ENCODE peak calls at places on chromosomes 4 and X, in ten cellular contexts. L is tibial artery, J is heart left ventricle, X is HFF-Myc, W is DND-41, E is OCI-LY7, N is NT2/D1, Q is fibroblast of mammary gland, K is left ventricle myocardium inferior, I is choroid plexus epithelial cell. U is an unnamed sample.

GRCh38 chr4:17066972-17067371 is 168.5 kb upstream of the LDB2 start:
- DNase-seq in L (no peak), J (no peak), X (peak), W (no peak), E (no peak), N (no peak), Q (peak), K (no peak), I (peak), U (no peak)

GRCh38 chr4:72031868-72032619 is at the start of gene NPFFR2:
- DNase-seq in L (no peak), J (no peak), X (no peak), W (no peak), E (no peak), N (peak), Q (peak), K (peak), I (no peak), U (no peak)

GRCh38 chr4:26388671-26389070 is 67.9 kb downstream of the RBPJ start:
- DNase-seq in L (no peak), J (no peak), X (no peak), W (no peak), E (no peak), N (no peak), Q (peak), K (no peak), I (peak), U (no peak)

GRCh38 chr4:17912011-17912410 is 101.2 kb downstream of the NCAPG start:
- DNase-seq in L (no peak), J (no peak), X (no peak), W (no peak), E (no peak), N (no peak), Q (no peak), K (no peak), I (no peak), U (no peak)

GRCh38 chr4:5700459-5700858 is 7.9 kb downstream of the EVC2 start:
- DNase-seq in L (no peak), J (no peak), X (no peak), W (no peak), E (no peak), N (no peak), Q (no peak), K (no peak), I (no peak), U (no peak)

GRCh38 chr4:10666616-10667015 is 18.0 kb downstream of the CLNK start:
- DNase-seq in L (no peak), J (no peak), X (no peak), W (no peak), E (no peak), N (no peak), Q (no peak), K (no peak), I (no peak), U (no peak)

GRCh38 chr4:150078041-150078995 is at the start of gene DCLK2:
- DNase-seq in L (peak), J (peak), X (no peak), W (no peak), E (no peak), N (peak), Q (peak), K (peak), I (peak), U (no peak)

GRCh38 chrX:103864886-103865534 is 33.0 kb upstream of the RAB9B start:
- DNase-seq in L (no peak), J (no peak), X (no peak), W (no peak), E (no peak), N (no peak), Q (no peak), K (no peak), I (peak), U (no peak)

GRCh38 chr4:92996533-92996932 is 692.8 kb downstream of the GRID2 start:
- DNase-seq in L (no peak), J (no peak), X (no peak), W (no peak), E (no peak), N (no peak), Q (no peak), K (no peak), I (no peak), U (no peak)

GRCh38 chr4:70365479-70365878 is 4.9 kb downstream of the SMR3A start:
- DNase-seq in L (no peak), J (no peak), X (no peak), W (no peak), E (no peak), N (no peak), Q (no peak), K (no peak), I (no peak), U (no peak)

GRCh38 chr4:162056947-162057346 is 106.9 kb downstream of the FSTL5 start:
- DNase-seq in L (no peak), J (no peak), X (no peak), W (no peak), E (no peak), N (no peak), Q (no peak), K (no peak), I (peak), U (no peak)

GRCh38 chr4:66273110-66273509 is 602.8 kb upstream of the EPHA5 start:
- DNase-seq in L (no peak), J (no peak), X (no peak), W (no peak), E (no peak), N (no peak), Q (no peak), K (no peak), I (no peak), U (no peak)

GRCh38 chr4:6776920-6777635 is 5.4 kb upstream of the KIAA0232 start:
- DNase-seq in L (no peak), J (no peak), X (no peak), W (no peak), E (no peak), N (no peak), Q (no peak), K (no peak), I (no peak), U (no peak)

GRCh38 chrX:154751669-154752271 is 893 bp upstream of the GAB3 start:
- DNase-seq in L (no peak), J (peak), X (no peak), W (no peak), E (no peak), N (no peak), Q (no peak), K (no peak), I (no peak), U (no peak)
- H3K4me3 ChIP-seq in L (no peak), J (peak), X (no peak), W (no peak), E (no peak), N (no peak), Q (no peak), K (peak), I (no peak), U (no peak)

GRCh38 chr4:77787969-77788368 is 31.2 kb downstream of the CNOT6L start:
- DNase-seq in L (no peak), J (no peak), X (no peak), W (no peak), E (no peak), N (no peak), Q (no peak), K (no peak), I (no peak), U (no peak)
- H3K4me3 ChIP-seq in L (no peak), J (no peak), X (no peak), W (no peak), E (no peak), N (no peak), Q (no peak), K (no peak), I (no peak), U (no peak)

DNA sequence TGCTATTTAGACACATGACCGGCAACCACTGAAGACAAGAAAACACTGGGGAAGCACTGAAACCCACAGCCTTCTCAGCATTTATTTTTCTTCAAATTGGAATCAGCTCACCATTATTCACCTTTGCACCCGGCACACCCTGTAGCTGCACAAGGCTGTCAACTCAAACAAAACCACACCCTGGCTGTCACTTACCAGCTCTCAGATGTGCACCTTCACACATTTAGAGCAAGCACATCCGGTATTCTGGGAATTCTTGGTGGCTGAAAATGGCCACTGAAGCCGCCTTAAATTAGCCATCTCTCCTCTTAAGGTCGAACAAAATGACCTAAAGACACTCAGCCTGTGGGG is 5.9 kb downstream of the ZFYVE28 start:
- DNase-seq in L (no peak), J (no peak), X (no peak), W (peak), E (peak), N (no peak), Q (no peak), K (no peak), I (no peak), U (peak)
- H3K4me3 ChIP-seq in L (peak), J (peak), X (peak), W (no peak), E (no peak), N (peak), Q (peak), K (peak), I (no peak), U (peak)

DNA sequence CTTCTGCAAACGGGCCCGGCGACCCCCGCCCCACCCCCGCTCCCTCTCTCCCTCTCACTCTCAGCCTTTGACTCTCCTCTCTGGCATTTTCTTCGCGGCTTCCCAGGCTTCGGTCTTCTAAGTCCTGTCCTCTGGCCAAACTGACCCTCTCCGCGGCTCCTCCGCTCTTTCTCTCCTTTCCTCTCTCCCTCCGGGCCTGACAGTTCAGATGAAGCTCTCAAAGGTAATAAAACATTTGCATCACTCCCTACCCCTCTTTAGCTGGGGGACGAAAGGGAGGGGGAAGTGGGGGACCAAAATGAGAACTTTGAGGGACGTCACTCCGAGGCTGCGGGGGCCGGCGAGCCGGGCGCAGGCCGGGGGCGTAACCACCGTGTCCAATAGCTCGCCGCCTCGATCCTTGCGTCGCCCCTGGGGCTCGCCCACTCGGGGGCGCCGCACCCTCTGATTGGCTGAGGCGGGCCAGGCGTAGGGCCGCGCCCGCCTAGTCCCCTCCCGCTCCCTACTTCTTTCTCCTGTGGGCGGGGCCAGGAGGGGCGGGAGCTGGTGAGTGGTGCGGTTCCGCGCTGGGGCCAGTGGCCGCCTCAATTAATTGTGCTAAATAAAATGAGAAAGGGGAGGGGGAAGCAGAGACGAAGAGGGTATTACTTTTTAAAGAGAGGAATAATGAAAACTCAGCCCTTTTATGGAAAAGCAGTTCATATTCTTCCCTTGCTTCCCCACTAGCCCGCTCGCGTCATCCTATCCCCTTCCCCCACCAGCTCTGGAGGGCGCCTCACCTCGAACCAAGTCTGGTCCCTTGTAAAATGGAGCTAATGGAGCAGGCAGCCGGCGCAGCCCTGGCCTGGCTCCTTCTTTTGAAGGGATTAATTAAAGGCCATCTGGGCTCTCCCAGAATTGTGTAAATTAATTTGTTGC is at the start of gene NKX6-1:
- DNase-seq in L (peak), J (peak), X (no peak), W (no peak), E (no peak), N (peak), Q (peak), K (peak), I (peak), U (no peak)
- H3K4me3 ChIP-seq in L (peak), J (peak), X (peak), W (no peak), E (no peak), N (peak), Q (peak), K (peak), I (peak), U (peak)

DNA sequence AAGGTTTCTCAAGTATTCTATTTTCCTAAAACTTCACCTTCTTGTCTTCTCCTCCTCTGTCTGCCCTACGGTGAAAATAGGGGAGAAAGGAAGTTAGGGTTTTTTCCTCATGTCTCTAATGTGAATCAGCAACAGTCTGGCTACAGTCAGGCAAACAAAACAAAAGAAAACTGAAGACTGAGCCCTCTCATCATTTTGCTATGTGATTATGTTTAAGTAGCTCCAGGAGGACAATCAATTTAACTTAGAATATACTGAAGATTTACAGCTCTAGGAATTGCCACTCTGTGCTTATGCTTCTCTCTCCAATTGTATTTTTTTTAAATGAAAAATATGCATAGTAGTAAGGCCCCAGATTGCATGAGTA is 316.2 kb downstream of the GPAT3 start:
- DNase-seq in L (no peak), J (no peak), X (no peak), W (no peak), E (no peak), N (no peak), Q (peak), K (no peak), I (peak), U (no peak)
- H3K4me3 ChIP-seq in L (no peak), J (no peak), X (no peak), W (no peak), E (no peak), N (no peak), Q (no peak), K (no peak), I (no peak), U (no peak)

GRCh38 chrX:40152706-40153334 is 55.1 kb upstream of the BCOR start:
- DNase-seq in L (no peak), J (peak), X (no peak), W (no peak), E (peak), N (no peak), Q (no peak), K (peak), I (no peak), U (no peak)

GRCh38 chrX:40149286-40150175 is 51.8 kb upstream of the BCOR start:
- DNase-seq in L (no peak), J (peak), X (no peak), W (no peak), E (no peak), N (no peak), Q (no peak), K (no peak), I (no peak), U (no peak)

GRCh38 chrX:40152173-40152705 is 54.5 kb upstream of the BCOR start:
- DNase-seq in L (no peak), J (peak), X (no peak), W (peak), E (peak), N (no peak), Q (no peak), K (no peak), I (no peak), U (peak)

GRCh38 chrX:40150503-40150902 is 52.7 kb upstream of the BCOR start:
- DNase-seq in L (no peak), J (no peak), X (no peak), W (peak), E (peak), N (no peak), Q (no peak), K (no peak), I (no peak), U (peak)

GRCh38 chrX:40151211-40152172 is 53.7 kb upstream of the BCOR start:
- DNase-seq in L (no peak), J (no peak), X (no peak), W (no peak), E (no peak), N (no peak), Q (no peak), K (no peak), I (no peak), U (no peak)
- H3K4me3 ChIP-seq in L (peak), J (no peak), X (no peak), W (no peak), E (no peak), N (peak), Q (no peak), K (peak), I (peak), U (no peak)

U was measured in Jurkat, Clone E6-1.